ENCODE peak calls at places on chromosomes 7 and 10, in nine cellular contexts. One of them, this sample, is unnamed.
A peak's percentile ranks its signal among the peaks of the same experiment; 100 is the strongest.

GRCh38 chr10:5551531-5552375 is 27.0 kb downstream of the CALML3 start:
- DNase-seq in GM12865: peak; percentile 56
- DNase-seq in HuH-7.5: no peak
- DNase-seq in H1: no peak
- DNase-seq in small intestine: peak; percentile 85
- DNase-seq in activated CD4-positive, alpha-beta T cell treated with anti-CD3 and anti-CD28 coated beads for 36 hours: peak; percentile 90
- DNase-seq in pons: no peak
- DNase-seq in AG20443: no peak
- DNase-seq in H54: peak; percentile 42
- DNase-seq in this sample: peak; percentile 57

GRCh38 chr7:45980973-45981372 is 59.9 kb upstream of the IGFBP3 start:
- DNase-seq in GM12865: no peak
- DNase-seq in HuH-7.5: no peak
- DNase-seq in H1: no peak
- DNase-seq in small intestine: no peak
- DNase-seq in activated CD4-positive, alpha-beta T cell treated with anti-CD3 and anti-CD28 coated beads for 36 hours: no peak
- DNase-seq in pons: no peak
- DNase-seq in AG20443: no peak
- DNase-seq in H54: no peak
- DNase-seq in this sample: no peak

GRCh38 chr10:18582803-18583202 is 68.6 kb downstream of the NSUN6 start:
- DNase-seq in GM12865: peak; percentile 7
- DNase-seq in HuH-7.5: no peak
- DNase-seq in H1: no peak
- DNase-seq in small intestine: no peak
- DNase-seq in activated CD4-positive, alpha-beta T cell treated with anti-CD3 and anti-CD28 coated beads for 36 hours: peak; percentile 44
- DNase-seq in pons: no peak
- DNase-seq in AG20443: no peak
- DNase-seq in H54: no peak
- DNase-seq in this sample: no peak

GRCh38 chr10:3402334-3402733 is 229.8 kb upstream of the PITRM1 start:
- DNase-seq in GM12865: no peak
- DNase-seq in HuH-7.5: no peak
- DNase-seq in H1: no peak
- DNase-seq in small intestine: no peak
- DNase-seq in activated CD4-positive, alpha-beta T cell treated with anti-CD3 and anti-CD28 coated beads for 36 hours: no peak
- DNase-seq in pons: no peak
- DNase-seq in AG20443: no peak
- DNase-seq in H54: no peak
- DNase-seq in this sample: no peak

GRCh38 chr10:13684252-13684791 is 97.6 kb downstream of the PRPF18 start:
- DNase-seq in GM12865: no peak
- DNase-seq in HuH-7.5: no peak
- DNase-seq in H1: no peak
- DNase-seq in small intestine: no peak
- DNase-seq in activated CD4-positive, alpha-beta T cell treated with anti-CD3 and anti-CD28 coated beads for 36 hours: no peak
- DNase-seq in pons: peak; percentile 68
- DNase-seq in AG20443: peak; percentile 69
- DNase-seq in H54: no peak
- DNase-seq in this sample: peak; percentile 92

GRCh38 chr10:94630017-94630688 is 53.4 kb upstream of the CYP2C18 start:
- DNase-seq in GM12865: peak; percentile 37
- DNase-seq in HuH-7.5: peak; percentile 18
- DNase-seq in H1: no peak
- DNase-seq in small intestine: peak; percentile 60
- DNase-seq in activated CD4-positive, alpha-beta T cell treated with anti-CD3 and anti-CD28 coated beads for 36 hours: no peak
- DNase-seq in pons: peak; percentile 35
- DNase-seq in AG20443: peak; percentile 33
- DNase-seq in H54: peak; percentile 14
- DNase-seq in this sample: no peak

GRCh38 chr7:26655761-26656160 is 208.6 kb downstream of the SKAP2 start:
- DNase-seq in GM12865: no peak
- DNase-seq in HuH-7.5: no peak
- DNase-seq in H1: no peak
- DNase-seq in small intestine: no peak
- DNase-seq in activated CD4-positive, alpha-beta T cell treated with anti-CD3 and anti-CD28 coated beads for 36 hours: no peak
- DNase-seq in pons: no peak
- DNase-seq in AG20443: no peak
- DNase-seq in H54: no peak
- DNase-seq in this sample: no peak

GRCh38 chr10:100370976-100371706 is 24.1 kb downstream of the SCD start:
- DNase-seq in GM12865: peak; percentile 30
- DNase-seq in HuH-7.5: peak; percentile 47
- DNase-seq in H1: peak; percentile 25
- DNase-seq in small intestine: peak; percentile 92
- DNase-seq in activated CD4-positive, alpha-beta T cell treated with anti-CD3 and anti-CD28 coated beads for 36 hours: peak; percentile 83
- DNase-seq in pons: peak; percentile 90
- DNase-seq in AG20443: peak; percentile 87
- DNase-seq in H54: peak; percentile 77
- DNase-seq in this sample: peak; percentile 85

GRCh38 chr10:100481462-100482081 is 18.8 kb downstream of the WNT8B start:
- DNase-seq in GM12865: peak; percentile 91
- DNase-seq in HuH-7.5: peak; percentile 68
- DNase-seq in H1: peak; percentile 77
- DNase-seq in small intestine: peak; percentile 90
- DNase-seq in activated CD4-positive, alpha-beta T cell treated with anti-CD3 and anti-CD28 coated beads for 36 hours: peak; percentile 92
- DNase-seq in pons: peak; percentile 94
- DNase-seq in AG20443: peak; percentile 92
- DNase-seq in H54: peak; percentile 75
- DNase-seq in this sample: peak; percentile 87

GRCh38 chr10:48658243-48658888 is 26.3 kb upstream of the WDFY4 start:
- DNase-seq in GM12865: peak; percentile 81
- DNase-seq in HuH-7.5: peak; percentile 38
- DNase-seq in H1: peak; percentile 49
- DNase-seq in small intestine: peak; percentile 62
- DNase-seq in activated CD4-positive, alpha-beta T cell treated with anti-CD3 and anti-CD28 coated beads for 36 hours: peak; percentile 78
- DNase-seq in pons: peak; percentile 78
- DNase-seq in AG20443: peak; percentile 82
- DNase-seq in H54: peak; percentile 47
- DNase-seq in this sample: peak; percentile 81

GRCh38 chr7:124702385-124702784 is 63.2 kb downstream of the GPR37 start:
- DNase-seq in GM12865: no peak
- DNase-seq in HuH-7.5: no peak
- DNase-seq in H1: no peak
- DNase-seq in small intestine: no peak
- DNase-seq in activated CD4-positive, alpha-beta T cell treated with anti-CD3 and anti-CD28 coated beads for 36 hours: no peak
- DNase-seq in pons: no peak
- DNase-seq in AG20443: no peak
- DNase-seq in H54: no peak
- DNase-seq in this sample: no peak